ENCODE peak calls at places on chromosome 3, in eight cellular contexts. E, Q, Z, A, G, H, V and C are unnamed samples.

GRCh38 chr3:12159227-12159601 is 502 bp upstream of the TIMP4 start:
- DNase-seq in G (no peak), E (no peak), H (no peak), V (no peak), Q (no peak), A (no peak), Z (no peak), C (no peak)

GRCh38 chr3:68057637-68058320 is 403.4 kb upstream of the SUCLG2 start:
- DNase-seq in E (no peak), V (no peak), A (no peak), Q (no peak), G (no peak), Z (no peak), H (no peak), C (no peak)

GRCh38 chr3:186869253-186870235 is 27.0 kb downstream of the ADIPOQ start:
- DNase-seq in Z (no peak), V (no peak), A (no peak), E (no peak), H (no peak), G (no peak), Q (no peak), C (no peak)

GRCh38 chr3:42590989-42591756 is 513 bp downstream of the SS18L2 start:
- DNase-seq in Z (peak), E (no peak), V (no peak), H (no peak), Q (peak), G (peak), A (no peak), C (no peak)

GRCh38 chr3:50323614-50324199 is 1.2 kb upstream of the HYAL2 start:
- DNase-seq in G (no peak), E (no peak), V (no peak), Z (no peak), Q (no peak), A (no peak), H (no peak), C (no peak)

GRCh38 chr3:55283441-55283925 is 203.6 kb downstream of the WNT5A start:
- DNase-seq in Z (no peak), E (no peak), H (no peak), G (no peak), V (no peak), A (no peak), Q (no peak), C (no peak)

GRCh38 chr3:18070231-18070630 is 327.8 kb upstream of the TBC1D5 start:
- DNase-seq in V (no peak), Z (no peak), E (no peak), Q (no peak), A (no peak), G (no peak), H (no peak), C (no peak)

GRCh38 chr3:4994144-4994730 is 15.0 kb downstream of the BHLHE40 start:
- DNase-seq in Z (no peak), G (no peak), H (no peak), A (no peak), E (no peak), Q (no peak), V (no peak), C (no peak)

GRCh38 chr3:43872301-43872700 is 181.6 kb downstream of the ABHD5 start:
- DNase-seq in Q (no peak), G (no peak), H (no peak), Z (no peak), V (no peak), E (no peak), A (no peak), C (peak)

GRCh38 chr3:191316876-191317603 is 12.2 kb upstream of the CCDC50 start:
- DNase-seq in V (no peak), G (no peak), A (no peak), Z (no peak), H (no peak), Q (no peak), E (no peak), C (no peak)

GRCh38 chr3:4021162-4021561 is 221.9 kb downstream of the LRRN1 start:
- DNase-seq in E (no peak), Q (peak), Z (no peak), A (no peak), H (no peak), V (no peak), G (no peak), C (no peak)

GRCh38 chr3:61624300-61624699 is 62.9 kb downstream of the PTPRG start:
- DNase-seq in A (no peak), G (no peak), V (no peak), H (no peak), E (no peak), Q (no peak), Z (no peak), C (no peak)

GRCh38 chr3:32238027-32238815 is at the start of gene CMTM8:
- DNase-seq in Z (peak), E (peak), V (peak), Q (peak), G (peak), A (peak), H (peak), C (peak)

GRCh38 chr3:53225181-53225580 is 30.6 kb downstream of the TKT start:
- DNase-seq in H (no peak), Z (no peak), Q (no peak), E (no peak), A (no peak), G (no peak), V (no peak), C (no peak)

GRCh38 chr3:2661078-2661477 is 449.1 kb downstream of the IL5RA start:
- DNase-seq in A (no peak), Q (no peak), H (no peak), V (no peak), E (no peak), Z (no peak), G (no peak), C (no peak)

GRCh38 chr3:14418670-14419250 is 16.4 kb downstream of the SLC6A6 start:
- DNase-seq in Q (no peak), G (no peak), A (no peak), Z (peak), V (peak), E (no peak), H (peak), C (no peak)
- TF ChIP-seq CTCF in Q (no peak), G (no peak), A (no peak), Z (no peak), V (no peak), E (no peak), H (no peak), C (no peak)

GRCh38 chr3:48416546-48416945 is 13.3 kb downstream of the PLXNB1 start:
- DNase-seq in G (no peak), Q (no peak), Z (no peak), H (no peak), E (no peak), A (no peak), V (no peak), C (no peak)

GRCh38 chr3:48416091-48416505 is 13.8 kb downstream of the PLXNB1 start:
- DNase-seq in H (no peak), E (no peak), G (no peak), Q (no peak), V (no peak), Z (no peak), A (no peak), C (no peak)

GRCh38 chr3:48413611-48414010 is 16.3 kb downstream of the PLXNB1 start:
- DNase-seq in H (no peak), E (no peak), Q (no peak), A (no peak), Z (no peak), V (no peak), G (no peak), C (no peak)

GRCh38 chr3:48414376-48415250 is 15.3 kb downstream of the PLXNB1 start:
- DNase-seq in A (no peak), Q (no peak), H (no peak), E (no peak), Z (no peak), V (no peak), G (no peak), C (no peak)

GRCh38 chr3:48415251-48415953 is 14.5 kb downstream of the PLXNB1 start:
- DNase-seq in Q (no peak), H (no peak), A (no peak), G (no peak), E (no peak), V (no peak), Z (no peak), C (no peak)
- TF ChIP-seq CTCF in Q (no peak), H (no peak), A (no peak), G (peak), E (no peak), V (no peak), Z (no peak), C (no peak)

DNA sequence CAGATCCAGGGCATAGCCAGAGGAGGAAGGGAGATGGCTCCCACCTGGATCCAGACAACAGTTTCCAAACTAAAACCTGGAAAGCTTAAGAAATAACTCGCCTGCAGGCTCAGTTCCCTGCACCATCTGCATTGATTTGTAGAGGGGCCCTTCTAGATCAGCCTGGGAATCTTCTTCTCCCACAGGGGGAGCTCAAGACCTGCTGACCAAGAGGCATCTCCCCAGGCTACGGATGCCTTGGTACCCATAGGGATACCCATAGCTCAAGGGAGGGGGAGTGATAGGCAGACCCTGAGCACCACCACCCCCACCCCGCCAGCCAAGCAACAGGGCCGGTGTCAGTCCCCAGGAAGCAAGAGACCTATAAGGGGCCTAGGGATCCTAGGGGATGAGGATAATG is 28.0 kb upstream of the DCLK3 start:
- DNase-seq in G (peak), Q (peak), A (no peak), E (peak), H (no peak), V (no peak), Z (no peak), C (no peak)
- TF ChIP-seq CTCF in G (peak), Q (peak), A (no peak), E (peak), H (no peak), V (no peak), Z (no peak), C (peak)

GRCh38 chr3:109098245-109098644 is 19.7 kb downstream of the MORC1 start:
- DNase-seq in Z (peak), H (no peak), E (no peak), G (peak), V (no peak), Q (peak), A (no peak), C (no peak)
- TF ChIP-seq CTCF in Z (no peak), H (no peak), E (no peak), G (peak), V (peak), Q (peak), A (no peak), C (peak)

GRCh38 chr3:118765636-118766305 is 268.9 kb downstream of the IGSF11 start:
- DNase-seq in Z (no peak), A (no peak), H (no peak), G (no peak), E (no peak), Q (no peak), V (no peak), C (no peak)

GRCh38 chr3:118766306-118766669 is 268.4 kb downstream of the IGSF11 start:
- DNase-seq in E (peak), A (no peak), H (no peak), Z (no peak), G (peak), Q (no peak), V (no peak), C (no peak)

GRCh38 chr3:118755402-118755801 is 279.2 kb downstream of the IGSF11 start:
- DNase-seq in Q (no peak), V (no peak), G (no peak), H (no peak), E (no peak), A (no peak), Z (no peak), C (no peak)

DNA sequence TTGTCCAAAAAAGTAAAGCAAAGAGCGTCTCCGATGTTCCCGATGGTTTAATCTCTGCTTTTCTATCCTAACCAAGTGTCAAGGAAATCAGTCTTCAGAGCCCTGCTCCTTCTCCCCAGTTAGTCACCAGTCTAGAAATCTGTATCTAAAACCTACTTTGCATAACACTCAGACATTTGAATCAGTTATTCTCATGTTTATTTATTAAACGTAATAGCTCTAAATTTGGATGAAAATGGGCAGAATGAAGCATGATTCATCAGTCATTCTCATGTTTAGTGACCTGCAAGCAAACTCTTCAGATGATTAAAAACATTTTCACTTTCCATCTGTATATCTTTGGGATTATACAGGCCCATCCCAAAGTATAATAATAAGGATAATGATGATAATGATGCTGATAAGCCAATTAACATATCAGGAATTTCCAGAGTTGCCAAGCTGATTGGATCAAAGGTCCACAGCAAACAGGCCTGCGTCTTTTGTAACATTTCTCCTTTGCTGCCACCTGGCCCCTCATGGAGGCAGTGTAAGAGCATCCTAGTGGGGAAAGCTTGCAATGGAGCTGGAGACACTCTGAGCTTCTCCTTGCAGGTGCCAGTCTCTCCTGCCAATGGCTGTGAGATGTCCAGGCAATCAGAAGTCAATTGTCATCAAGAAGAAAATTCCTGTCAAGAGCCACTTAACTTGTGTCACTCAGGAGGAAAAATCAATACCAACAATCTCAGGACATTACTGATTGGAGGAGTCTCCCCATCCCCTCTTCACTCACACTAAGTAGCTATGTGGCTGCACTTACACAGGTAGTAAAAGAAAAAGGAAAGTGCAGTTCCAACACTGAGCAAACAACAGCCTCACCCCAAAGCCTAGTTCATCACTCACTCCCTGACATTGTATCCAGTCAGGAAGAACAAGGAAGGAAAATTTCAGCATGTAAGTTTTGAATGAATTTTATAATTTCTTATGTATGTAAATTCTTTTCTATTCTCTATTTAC is 273.7 kb downstream of the IGSF11 start:
- DNase-seq in G (peak), E (no peak), A (no peak), Z (no peak), Q (no peak), V (no peak), H (no peak), C (no peak)
- TF ChIP-seq CTCF in G (no peak), E (peak), A (no peak), Z (no peak), Q (no peak), V (no peak), H (no peak), C (no peak)

GRCh38 chr3:133377396-133377795 is 22.5 kb upstream of the BFSP2 start:
- DNase-seq in A (peak), V (no peak), H (no peak), Z (no peak), E (peak), Q (no peak), G (peak), C (no peak)
- TF ChIP-seq CTCF in A (peak), V (peak), H (peak), Z (no peak), E (peak), Q (peak), G (peak), C (peak)